ENCODE peak calls at places on chromosomes 1 and 21, in ten cellular contexts. X, Y, U, E, F, L, K, V, M and J are unnamed samples.

GRCh38 chr1:14841456-14841855 is 243.0 kb downstream of the KAZN start:
- DNase-seq in F (no peak), L (no peak), V (no peak), E (no peak), M (no peak), X (no peak), K (no peak), U (no peak), Y (no peak), J (no peak)

GRCh38 chr1:206736878-206737728 is 33.5 kb upstream of the IL19 start:
- DNase-seq in E (no peak), K (no peak), V (no peak), F (peak), L (no peak), X (no peak), U (no peak), Y (peak), M (no peak), J (peak)

GRCh38 chr1:243287652-243288051 is 31.8 kb downstream of the SDCCAG8 start:
- DNase-seq in M (no peak), V (peak), X (peak), L (no peak), F (no peak), E (no peak), K (no peak), Y (peak), U (peak), J (peak)

GRCh38 chr1:150973258-150973825 is 1.3 kb downstream of the CERS2 start:
- DNase-seq in F (no peak), Y (no peak), M (no peak), V (no peak), U (no peak), E (no peak), X (no peak), L (no peak), K (peak), J (no peak)

GRCh38 chr1:221328371-221328770 is 413.5 kb downstream of the DUSP10 start:
- DNase-seq in V (no peak), E (no peak), U (no peak), Y (no peak), M (no peak), K (no peak), F (no peak), X (no peak), L (no peak), J (no peak)

GRCh38 chr1:228882785-228883450 is 147.6 kb downstream of the RHOU start:
- DNase-seq in F (no peak), K (no peak), V (no peak), E (no peak), M (no peak), Y (peak), L (no peak), X (no peak), U (no peak), J (no peak)

GRCh38 chr1:228150458-228151169 is 884 bp downstream of the GJC2 start:
- DNase-seq in F (no peak), L (no peak), Y (no peak), U (no peak), X (no peak), V (peak), K (no peak), M (no peak), E (peak), J (no peak)

GRCh38 chr1:198556969-198557368 is 16.5 kb upstream of the ATP6V1G3 start:
- DNase-seq in U (no peak), E (no peak), K (peak), X (no peak), F (peak), M (peak), V (no peak), Y (peak), L (no peak), J (peak)

GRCh38 chr1:154414606-154415005 is 9.5 kb downstream of the IL6R start:
- DNase-seq in L (no peak), U (no peak), X (no peak), M (no peak), E (no peak), Y (no peak), F (no peak), V (no peak), K (no peak), J (no peak)

GRCh38 chr1:47483651-47484050 is 45.8 kb downstream of the FOXD2 start:
- DNase-seq in M (no peak), F (no peak), E (no peak), K (no peak), V (no peak), L (no peak), U (no peak), X (no peak), Y (no peak), J (no peak)

GRCh38 chr1:7554343-7555270 is 216.5 kb upstream of the VAMP3 start:
- DNase-seq in F (no peak), V (no peak), X (no peak), U (no peak), M (no peak), E (no peak), Y (peak), L (no peak), K (no peak), J (no peak)

GRCh38 chr1:9867408-9868243 is 42.4 kb downstream of the CTNNBIP1 start:
- DNase-seq in F (peak), E (peak), M (peak), X (peak), U (peak), V (peak), L (peak), K (peak), Y (peak), J (peak)

GRCh38 chr1:200811704-200812103 is 61.1 kb upstream of the GPR25 start:
- DNase-seq in U (no peak), E (no peak), M (no peak), X (no peak), Y (no peak), F (no peak), K (no peak), V (no peak), L (no peak), J (no peak)

GRCh38 chr1:180252638-180253536 is 22.8 kb downstream of the LHX4 start:
- DNase-seq in U (peak), K (peak), V (no peak), L (no peak), F (peak), X (peak), E (no peak), M (peak), Y (peak), J (peak)

GRCh38 chr1:21825393-21825792 is 13.3 kb downstream of the LDLRAD2 start:
- DNase-seq in L (no peak), K (no peak), U (no peak), X (no peak), F (no peak), Y (no peak), M (no peak), V (no peak), E (no peak), J (no peak)

GRCh38 chr1:109240158-109241152 is 8.9 kb upstream of the CELSR2 start:
- DNase-seq in E (peak), K (peak), M (no peak), V (peak), U (no peak), X (peak), L (peak), F (no peak), Y (peak), J (no peak)

GRCh38 chr1:115314765-115315164 is 23.3 kb downstream of the NGF start:
- DNase-seq in Y (no peak), X (peak), K (no peak), E (no peak), V (no peak), F (no peak), L (no peak), M (no peak), U (peak), J (no peak)

GRCh38 chr1:75614455-75615379 is 3.8 kb upstream of the SLC44A5 start:
- DNase-seq in E (peak), Y (peak), F (no peak), K (peak), M (no peak), V (no peak), L (no peak), U (peak), X (no peak), J (peak)

GRCh38 chr1:98947071-98947470 is 57.6 kb downstream of the PLPPR5 start:
- DNase-seq in X (no peak), E (no peak), M (no peak), V (no peak), Y (no peak), U (no peak), L (no peak), F (no peak), K (no peak), J (no peak)

GRCh38 chr21:43782741-43783700 is 6.4 kb upstream of the RRP1 start:
- DNase-seq in F (no peak), L (no peak), M (no peak), E (no peak), Y (no peak), U (no peak), V (no peak), K (no peak), X (peak), J (no peak)

GRCh38 chr1:226995966-226996332 is 55.9 kb downstream of the COQ8A start:
- DNase-seq in X (no peak), V (no peak), U (no peak), L (no peak), F (no peak), E (no peak), Y (peak), K (no peak), M (no peak), J (peak)

GRCh38 chr1:117985239-117985638 is 55.7 kb downstream of the WDR3 start:
- DNase-seq in L (no peak), V (no peak), E (no peak), F (no peak), M (no peak), X (peak), U (no peak), Y (no peak), K (no peak), J (no peak)

GRCh38 chr1:32650157-32650751 is at the start of gene ZBTB8OS:
- DNase-seq in M (peak), E (peak), L (peak), U (peak), X (peak), Y (peak), K (peak), V (peak), F (peak), J (peak)

GRCh38 chr1:157399984-157400382 is 152.3 kb downstream of the FCRL5 start:
- DNase-seq in V (no peak), M (no peak), F (no peak), X (peak), U (peak), L (no peak), K (no peak), Y (no peak), E (no peak), J (peak)

GRCh38 chr1:26597629-26598039 is 68.1 kb downstream of the RPS6KA1 start:
- DNase-seq in Y (peak), U (peak), M (no peak), E (no peak), F (no peak), V (no peak), L (no peak), K (no peak), X (peak), J (peak)

GRCh38 chr1:60621524-60621923 is 460.8 kb upstream of the NFIA start:
- DNase-seq in X (no peak), F (no peak), L (no peak), E (no peak), M (no peak), U (no peak), V (no peak), K (no peak), Y (no peak), J (no peak)

GRCh38 chr1:170885551-170885950 is 49.8 kb upstream of the MROH9 start:
- DNase-seq in M (no peak), E (no peak), F (no peak), L (no peak), V (no peak), U (no peak), X (no peak), Y (no peak), K (no peak), J (no peak)